ENCODE peak calls at places on chromosomes 16 and 17, in seven cellular contexts. R is upper lobe of right lung; Q is activated CD8-positive, alpha-beta memory T cell treated with anti-CD3 and anti-CD28 coated beads, Interleukin-2, amount 10 ng/mL, durations not matched to agents 7 days and 5 days; V is naive thymus-derived CD8-positive, alpha-beta T cell; G is activated naive CD8-positive, alpha-beta T cell treated with anti-CD3 and anti-CD28 coated beads, Interleukin-2, amount 10 ng/mL, durations not matched to agents 7 days and 5 days; O is upper lobe of left lung; B is stimulated activated naive CD8-positive, alpha-beta T cell treated with anti-CD3 and anti-CD28 coated beads, Interleukin-15, Interleukin-2, amounts not matched to agents 100 U/mL and 50 U/mL, for 24 hours. T is an unnamed sample.
A peak's percentile ranks its signal among the peaks of the same experiment; 100 is the strongest.

GRCh38 chr17:60601443-60602384 is 1.7 kb downstream of the PPM1D start:
- ATAC-seq in O (no peak), Q (no peak), G (no peak), R (no peak), B (no peak), V (no peak), T (no peak)

GRCh38 chr17:82980632-82981031 is 98.8 kb upstream of the METRNL start:
- ATAC-seq in Q (no peak), B (no peak), G (no peak), V (no peak), O (no peak), R (no peak), T (no peak)

GRCh38 chr17:8426094-8426720 is 9.5 kb upstream of the NDEL1 start:
- ATAC-seq in B (no peak), V (no peak), Q (no peak), G (no peak), R (peak; percentile 45), O (no peak), T (peak; percentile 78)

GRCh38 chr17:38658741-38659345 is 15.9 kb downstream of the EPOP start:
- ATAC-seq in G (peak; percentile 57), R (peak; percentile 56), B (no peak), Q (no peak), V (no peak), O (no peak), T (no peak)

GRCh38 chr17:11598274-11599221 is at the start of gene DNAH9:
- ATAC-seq in O (peak; percentile 97), Q (no peak), G (peak; percentile 47), R (peak; percentile 99), B (no peak), V (no peak), T (peak; percentile 100)

GRCh38 chr17:60278237-60278636 is 113.7 kb downstream of the USP32 start:
- ATAC-seq in Q (no peak), V (no peak), O (no peak), R (no peak), B (no peak), G (no peak), T (no peak)

GRCh38 chr17:76682306-76682705 is 28.5 kb downstream of the MXRA7 start:
- ATAC-seq in V (no peak), R (no peak), Q (no peak), G (no peak), O (no peak), B (no peak), T (no peak)

GRCh38 chr16:75754126-75754525 is 27.8 kb upstream of the CPHXL start:
- ATAC-seq in V (no peak), G (no peak), O (no peak), B (no peak), R (peak; percentile 64), Q (no peak), T (peak; percentile 95)

GRCh38 chr17:42520540-42520951 is 15.5 kb upstream of the NAGLU start:
- ATAC-seq in V (no peak), O (no peak), Q (no peak), G (no peak), R (no peak), B (no peak), T (no peak)

GRCh38 chr16:35795361-35796029 is 2336.1 kb downstream of the TP53TG3F start:
- ATAC-seq in B (no peak), G (no peak), Q (no peak), R (no peak), V (no peak), O (no peak), T (no peak)

GRCh38 chr17:78329263-78330059 is 30.4 kb downstream of the SOCS3 start:
- ATAC-seq in Q (peak; percentile 71), V (no peak), O (peak; percentile 27), R (peak; percentile 62), G (no peak), B (peak; percentile 65), T (no peak)

GRCh38 chr17:64331946-64332493 is 58.6 kb downstream of the PECAM1 start:
- ATAC-seq in G (no peak), V (no peak), O (peak; percentile 31), R (peak; percentile 69), Q (no peak), B (no peak), T (peak; percentile 7)

GRCh38 chr17:21843951-21844590 is 151.7 kb downstream of the KCNJ18 start:
- ATAC-seq in V (no peak), O (no peak), G (no peak), R (no peak), B (no peak), Q (no peak), T (no peak)

GRCh38 chr17:65182233-65182632 is 45.1 kb downstream of the RGS9 start:
- ATAC-seq in B (no peak), Q (no peak), R (no peak), G (no peak), V (no peak), O (no peak), T (no peak)

GRCh38 chr17:60327122-60327869 is 64.6 kb downstream of the USP32 start:
- ATAC-seq in G (no peak), Q (no peak), R (peak; percentile 22), O (no peak), V (no peak), B (no peak), T (peak; percentile 26)

GRCh38 chr17:1880851-1881630 is 51.2 kb downstream of the RPA1 start:
- ATAC-seq in Q (no peak), V (no peak), G (no peak), O (no peak), R (no peak), B (no peak), T (no peak)

GRCh38 chr17:76557368-76558209 is 17.7 kb downstream of the PRCD start:
- ATAC-seq in G (peak; percentile 91), B (peak; percentile 93), R (peak; percentile 95), V (peak; percentile 85), Q (peak; percentile 91), O (peak; percentile 94), T (peak; percentile 82)

GRCh38 chr17:41127371-41127770 is 3.4 kb upstream of the KRTAP4-12 start:
- ATAC-seq in R (no peak), V (no peak), Q (no peak), B (no peak), G (no peak), O (no peak), T (no peak)

GRCh38 chr17:17691468-17692263 is 10.4 kb downstream of the RAI1 start:
- ATAC-seq in R (no peak), O (no peak), B (no peak), V (no peak), G (no peak), Q (no peak), T (no peak)

GRCh38 chr17:78515480-78515879 is 61.7 kb downstream of the DNAH17 start:
- ATAC-seq in Q (no peak), R (no peak), G (no peak), V (no peak), O (no peak), B (no peak), T (no peak)

GRCh38 chr17:3972281-3972731 is 8.1 kb upstream of the ATP2A3 start:
- ATAC-seq in V (peak; percentile 54), B (peak; percentile 34), R (no peak), G (peak; percentile 56), O (no peak), Q (peak; percentile 63), T (no peak)

GRCh38 chr17:69117855-69118758 is 23.6 kb downstream of the ABCA6 start:
- ATAC-seq in V (no peak), Q (no peak), B (no peak), O (no peak), G (no peak), R (no peak), T (no peak)

GRCh38 chr16:75289189-75289588 is 37.8 kb upstream of the BCAR1 start:
- ATAC-seq in O (no peak), Q (no peak), R (no peak), V (no peak), B (no peak), G (no peak), T (peak; percentile 51)